ENCODE peak calls at places on chromosomes 7 and 10, in eight cellular contexts. One of them, this sample, is unnamed.

GRCh38 chr7:36214608-36215016 is 61.6 kb downstream of the EEPD1 start:
- DNase-seq in fibroblast of mammary gland: no peak
- DNase-seq in cerebellum: no peak
- DNase-seq in activated naive CD8-positive, alpha-beta T cell treated with anti-CD3 and anti-CD28 coated beads, Interleukin-2, amount 50 U/mL, for 24 hours: no peak
- DNase-seq in stimulated activated CD4-positive, alpha-beta T cell treated with anti-CD3 and anti-CD28 coated beads, TNF-alpha, amount 100 ng/mL, for 24 hours: no peak
- DNase-seq in activated gamma-delta T cell: no peak
- DNase-seq in activated CD4-positive, alpha-beta T cell treated with anti-CD3 and anti-CD28 coated beads for 24 hours: no peak
- DNase-seq in cardiac fibroblast: peak; percentile 41
- DNase-seq in this sample: no peak

GRCh38 chr7:98903246-98903645 is 24.9 kb downstream of the TRRAP start:
- DNase-seq in stimulated activated CD4-positive, alpha-beta T cell treated with anti-CD3 and anti-CD28 coated beads, TNF-alpha, amount 100 ng/mL, for 24 hours: no peak
- DNase-seq in activated gamma-delta T cell: no peak
- DNase-seq in activated naive CD8-positive, alpha-beta T cell treated with anti-CD3 and anti-CD28 coated beads, Interleukin-2, amount 50 U/mL, for 24 hours: no peak
- DNase-seq in fibroblast of mammary gland: no peak
- DNase-seq in cardiac fibroblast: no peak
- DNase-seq in cerebellum: no peak
- DNase-seq in activated CD4-positive, alpha-beta T cell treated with anti-CD3 and anti-CD28 coated beads for 24 hours: no peak
- DNase-seq in this sample: no peak

GRCh38 chr10:122126763-122127659 is 138.0 kb downstream of the TACC2 start:
- DNase-seq in fibroblast of mammary gland: peak; percentile 91
- DNase-seq in activated CD4-positive, alpha-beta T cell treated with anti-CD3 and anti-CD28 coated beads for 24 hours: no peak
- DNase-seq in cerebellum: no peak
- DNase-seq in activated naive CD8-positive, alpha-beta T cell treated with anti-CD3 and anti-CD28 coated beads, Interleukin-2, amount 50 U/mL, for 24 hours: no peak
- DNase-seq in stimulated activated CD4-positive, alpha-beta T cell treated with anti-CD3 and anti-CD28 coated beads, TNF-alpha, amount 100 ng/mL, for 24 hours: no peak
- DNase-seq in cardiac fibroblast: peak; percentile 89
- DNase-seq in activated gamma-delta T cell: no peak
- DNase-seq in this sample: no peak

GRCh38 chr7:27248911-27249723 is 6.5 kb downstream of the EVX1 start:
- DNase-seq in activated naive CD8-positive, alpha-beta T cell treated with anti-CD3 and anti-CD28 coated beads, Interleukin-2, amount 50 U/mL, for 24 hours: no peak
- DNase-seq in cerebellum: no peak
- DNase-seq in cardiac fibroblast: peak; percentile 84
- DNase-seq in activated CD4-positive, alpha-beta T cell treated with anti-CD3 and anti-CD28 coated beads for 24 hours: no peak
- DNase-seq in fibroblast of mammary gland: peak; percentile 73
- DNase-seq in activated gamma-delta T cell: no peak
- DNase-seq in stimulated activated CD4-positive, alpha-beta T cell treated with anti-CD3 and anti-CD28 coated beads, TNF-alpha, amount 100 ng/mL, for 24 hours: no peak
- DNase-seq in this sample: no peak

GRCh38 chr10:132924046-132924952 is 18.1 kb downstream of the CFAP46 start:
- DNase-seq in fibroblast of mammary gland: no peak
- DNase-seq in cardiac fibroblast: no peak
- DNase-seq in activated naive CD8-positive, alpha-beta T cell treated with anti-CD3 and anti-CD28 coated beads, Interleukin-2, amount 50 U/mL, for 24 hours: no peak
- DNase-seq in activated CD4-positive, alpha-beta T cell treated with anti-CD3 and anti-CD28 coated beads for 24 hours: no peak
- DNase-seq in activated gamma-delta T cell: no peak
- DNase-seq in cerebellum: no peak
- DNase-seq in stimulated activated CD4-positive, alpha-beta T cell treated with anti-CD3 and anti-CD28 coated beads, TNF-alpha, amount 100 ng/mL, for 24 hours: no peak
- DNase-seq in this sample: no peak

GRCh38 chr7:32618987-32619386 is 123.7 kb downstream of the AVL9 start:
- DNase-seq in cerebellum: no peak
- DNase-seq in activated naive CD8-positive, alpha-beta T cell treated with anti-CD3 and anti-CD28 coated beads, Interleukin-2, amount 50 U/mL, for 24 hours: no peak
- DNase-seq in activated gamma-delta T cell: no peak
- DNase-seq in stimulated activated CD4-positive, alpha-beta T cell treated with anti-CD3 and anti-CD28 coated beads, TNF-alpha, amount 100 ng/mL, for 24 hours: no peak
- DNase-seq in fibroblast of mammary gland: no peak
- DNase-seq in cardiac fibroblast: no peak
- DNase-seq in activated CD4-positive, alpha-beta T cell treated with anti-CD3 and anti-CD28 coated beads for 24 hours: no peak
- DNase-seq in this sample: no peak

GRCh38 chr10:131580076-131580652 is 268.6 kb upstream of the TCERG1L start:
- DNase-seq in stimulated activated CD4-positive, alpha-beta T cell treated with anti-CD3 and anti-CD28 coated beads, TNF-alpha, amount 100 ng/mL, for 24 hours: no peak
- DNase-seq in fibroblast of mammary gland: no peak
- DNase-seq in activated CD4-positive, alpha-beta T cell treated with anti-CD3 and anti-CD28 coated beads for 24 hours: no peak
- DNase-seq in cardiac fibroblast: no peak
- DNase-seq in cerebellum: no peak
- DNase-seq in activated gamma-delta T cell: no peak
- DNase-seq in activated naive CD8-positive, alpha-beta T cell treated with anti-CD3 and anti-CD28 coated beads, Interleukin-2, amount 50 U/mL, for 24 hours: no peak
- DNase-seq in this sample: no peak

GRCh38 chr10:60910543-60910942 is 33.4 kb downstream of the RHOBTB1 start:
- DNase-seq in stimulated activated CD4-positive, alpha-beta T cell treated with anti-CD3 and anti-CD28 coated beads, TNF-alpha, amount 100 ng/mL, for 24 hours: no peak
- DNase-seq in cerebellum: no peak
- DNase-seq in activated naive CD8-positive, alpha-beta T cell treated with anti-CD3 and anti-CD28 coated beads, Interleukin-2, amount 50 U/mL, for 24 hours: no peak
- DNase-seq in activated CD4-positive, alpha-beta T cell treated with anti-CD3 and anti-CD28 coated beads for 24 hours: no peak
- DNase-seq in fibroblast of mammary gland: no peak
- DNase-seq in cardiac fibroblast: peak; percentile 80
- DNase-seq in activated gamma-delta T cell: no peak
- DNase-seq in this sample: no peak

GRCh38 chr7:112866424-112866823 is 76.2 kb upstream of the TMEM168 start:
- DNase-seq in activated naive CD8-positive, alpha-beta T cell treated with anti-CD3 and anti-CD28 coated beads, Interleukin-2, amount 50 U/mL, for 24 hours: no peak
- DNase-seq in activated CD4-positive, alpha-beta T cell treated with anti-CD3 and anti-CD28 coated beads for 24 hours: no peak
- DNase-seq in fibroblast of mammary gland: no peak
- DNase-seq in cardiac fibroblast: no peak
- DNase-seq in activated gamma-delta T cell: no peak
- DNase-seq in stimulated activated CD4-positive, alpha-beta T cell treated with anti-CD3 and anti-CD28 coated beads, TNF-alpha, amount 100 ng/mL, for 24 hours: no peak
- DNase-seq in cerebellum: no peak
- DNase-seq in this sample: no peak

GRCh38 chr10:80204801-80205477 is 398 bp downstream of the ANXA11 start:
- DNase-seq in fibroblast of mammary gland: no peak
- DNase-seq in cardiac fibroblast: peak; percentile 51
- DNase-seq in stimulated activated CD4-positive, alpha-beta T cell treated with anti-CD3 and anti-CD28 coated beads, TNF-alpha, amount 100 ng/mL, for 24 hours: no peak
- DNase-seq in activated CD4-positive, alpha-beta T cell treated with anti-CD3 and anti-CD28 coated beads for 24 hours: no peak
- DNase-seq in activated naive CD8-positive, alpha-beta T cell treated with anti-CD3 and anti-CD28 coated beads, Interleukin-2, amount 50 U/mL, for 24 hours: peak; percentile 36
- DNase-seq in cerebellum: peak; percentile 23
- DNase-seq in activated gamma-delta T cell: peak; percentile 58
- DNase-seq in this sample: no peak

GRCh38 chr7:50766808-50767207 is 15.9 kb downstream of the GRB10 start:
- DNase-seq in cerebellum: no peak
- DNase-seq in fibroblast of mammary gland: no peak
- DNase-seq in cardiac fibroblast: no peak
- DNase-seq in stimulated activated CD4-positive, alpha-beta T cell treated with anti-CD3 and anti-CD28 coated beads, TNF-alpha, amount 100 ng/mL, for 24 hours: no peak
- DNase-seq in activated gamma-delta T cell: no peak
- DNase-seq in activated CD4-positive, alpha-beta T cell treated with anti-CD3 and anti-CD28 coated beads for 24 hours: no peak
- DNase-seq in activated naive CD8-positive, alpha-beta T cell treated with anti-CD3 and anti-CD28 coated beads, Interleukin-2, amount 50 U/mL, for 24 hours: no peak
- DNase-seq in this sample: no peak

GRCh38 chr10:101310528-101311439 is 43.2 kb upstream of the BTRC start:
- DNase-seq in fibroblast of mammary gland: no peak
- DNase-seq in activated CD4-positive, alpha-beta T cell treated with anti-CD3 and anti-CD28 coated beads for 24 hours: no peak
- DNase-seq in activated gamma-delta T cell: no peak
- DNase-seq in activated naive CD8-positive, alpha-beta T cell treated with anti-CD3 and anti-CD28 coated beads, Interleukin-2, amount 50 U/mL, for 24 hours: peak; percentile 18
- DNase-seq in cerebellum: peak; percentile 72
- DNase-seq in cardiac fibroblast: peak; percentile 5
- DNase-seq in stimulated activated CD4-positive, alpha-beta T cell treated with anti-CD3 and anti-CD28 coated beads, TNF-alpha, amount 100 ng/mL, for 24 hours: no peak
- DNase-seq in this sample: no peak

GRCh38 chr10:52586710-52587109 is 185.9 kb downstream of the MBL2 start:
- DNase-seq in activated gamma-delta T cell: no peak
- DNase-seq in fibroblast of mammary gland: no peak
- DNase-seq in cardiac fibroblast: no peak
- DNase-seq in activated naive CD8-positive, alpha-beta T cell treated with anti-CD3 and anti-CD28 coated beads, Interleukin-2, amount 50 U/mL, for 24 hours: no peak
- DNase-seq in stimulated activated CD4-positive, alpha-beta T cell treated with anti-CD3 and anti-CD28 coated beads, TNF-alpha, amount 100 ng/mL, for 24 hours: no peak
- DNase-seq in activated CD4-positive, alpha-beta T cell treated with anti-CD3 and anti-CD28 coated beads for 24 hours: no peak
- DNase-seq in cerebellum: no peak
- DNase-seq in this sample: no peak

GRCh38 chr10:100009283-100009792 is 409 bp downstream of the DNMBP start:
- DNase-seq in stimulated activated CD4-positive, alpha-beta T cell treated with anti-CD3 and anti-CD28 coated beads, TNF-alpha, amount 100 ng/mL, for 24 hours: no peak
- DNase-seq in cardiac fibroblast: peak; percentile 52
- DNase-seq in activated gamma-delta T cell: no peak
- DNase-seq in activated CD4-positive, alpha-beta T cell treated with anti-CD3 and anti-CD28 coated beads for 24 hours: peak; percentile 17
- DNase-seq in fibroblast of mammary gland: peak; percentile 40
- DNase-seq in activated naive CD8-positive, alpha-beta T cell treated with anti-CD3 and anti-CD28 coated beads, Interleukin-2, amount 50 U/mL, for 24 hours: no peak
- DNase-seq in cerebellum: peak; percentile 53
- DNase-seq in this sample: peak; percentile 31

GRCh38 chr7:32347244-32347828 is 142.8 kb downstream of the LSM5 start:
- DNase-seq in activated CD4-positive, alpha-beta T cell treated with anti-CD3 and anti-CD28 coated beads for 24 hours: peak; percentile 15
- DNase-seq in activated naive CD8-positive, alpha-beta T cell treated with anti-CD3 and anti-CD28 coated beads, Interleukin-2, amount 50 U/mL, for 24 hours: peak; percentile 45
- DNase-seq in fibroblast of mammary gland: peak; percentile 14
- DNase-seq in cerebellum: no peak
- DNase-seq in cardiac fibroblast: peak; percentile 24
- DNase-seq in activated gamma-delta T cell: no peak
- DNase-seq in stimulated activated CD4-positive, alpha-beta T cell treated with anti-CD3 and anti-CD28 coated beads, TNF-alpha, amount 100 ng/mL, for 24 hours: peak; percentile 14
- DNase-seq in this sample: no peak

GRCh38 chr7:107815254-107815882 is 12.3 kb upstream of the SLC26A3 start:
- DNase-seq in activated gamma-delta T cell: no peak
- DNase-seq in cerebellum: no peak
- DNase-seq in stimulated activated CD4-positive, alpha-beta T cell treated with anti-CD3 and anti-CD28 coated beads, TNF-alpha, amount 100 ng/mL, for 24 hours: no peak
- DNase-seq in activated CD4-positive, alpha-beta T cell treated with anti-CD3 and anti-CD28 coated beads for 24 hours: no peak
- DNase-seq in cardiac fibroblast: no peak
- DNase-seq in activated naive CD8-positive, alpha-beta T cell treated with anti-CD3 and anti-CD28 coated beads, Interleukin-2, amount 50 U/mL, for 24 hours: no peak
- DNase-seq in fibroblast of mammary gland: peak; percentile 3
- DNase-seq in this sample: no peak

GRCh38 chr10:118595598-118596425 is at the start of gene PRLHR:
- DNase-seq in activated CD4-positive, alpha-beta T cell treated with anti-CD3 and anti-CD28 coated beads for 24 hours: no peak
- DNase-seq in stimulated activated CD4-positive, alpha-beta T cell treated with anti-CD3 and anti-CD28 coated beads, TNF-alpha, amount 100 ng/mL, for 24 hours: no peak
- DNase-seq in activated gamma-delta T cell: no peak
- DNase-seq in cardiac fibroblast: peak; percentile 33
- DNase-seq in activated naive CD8-positive, alpha-beta T cell treated with anti-CD3 and anti-CD28 coated beads, Interleukin-2, amount 50 U/mL, for 24 hours: peak; percentile 13
- DNase-seq in cerebellum: no peak
- DNase-seq in fibroblast of mammary gland: peak; percentile 32
- DNase-seq in this sample: no peak

GRCh38 chr7:149014309-149014708 is 14.0 kb downstream of the PDIA4 start:
- DNase-seq in fibroblast of mammary gland: no peak
- DNase-seq in cardiac fibroblast: no peak
- DNase-seq in cerebellum: no peak
- DNase-seq in activated CD4-positive, alpha-beta T cell treated with anti-CD3 and anti-CD28 coated beads for 24 hours: no peak
- DNase-seq in activated naive CD8-positive, alpha-beta T cell treated with anti-CD3 and anti-CD28 coated beads, Interleukin-2, amount 50 U/mL, for 24 hours: no peak
- DNase-seq in activated gamma-delta T cell: no peak
- DNase-seq in stimulated activated CD4-positive, alpha-beta T cell treated with anti-CD3 and anti-CD28 coated beads, TNF-alpha, amount 100 ng/mL, for 24 hours: no peak
- DNase-seq in this sample: no peak

GRCh38 chr7:125059861-125060456 is 130.3 kb upstream of the POT1 start:
- DNase-seq in activated naive CD8-positive, alpha-beta T cell treated with anti-CD3 and anti-CD28 coated beads, Interleukin-2, amount 50 U/mL, for 24 hours: no peak
- DNase-seq in stimulated activated CD4-positive, alpha-beta T cell treated with anti-CD3 and anti-CD28 coated beads, TNF-alpha, amount 100 ng/mL, for 24 hours: no peak
- DNase-seq in cardiac fibroblast: peak; percentile 37
- DNase-seq in activated gamma-delta T cell: no peak
- DNase-seq in activated CD4-positive, alpha-beta T cell treated with anti-CD3 and anti-CD28 coated beads for 24 hours: no peak
- DNase-seq in cerebellum: peak; percentile 0
- DNase-seq in fibroblast of mammary gland: peak; percentile 13
- DNase-seq in this sample: no peak

GRCh38 chr10:91977501-91977900 is 53.9 kb downstream of the BTAF1 start:
- DNase-seq in cerebellum: no peak
- DNase-seq in activated naive CD8-positive, alpha-beta T cell treated with anti-CD3 and anti-CD28 coated beads, Interleukin-2, amount 50 U/mL, for 24 hours: no peak
- DNase-seq in cardiac fibroblast: no peak
- DNase-seq in activated CD4-positive, alpha-beta T cell treated with anti-CD3 and anti-CD28 coated beads for 24 hours: no peak
- DNase-seq in stimulated activated CD4-positive, alpha-beta T cell treated with anti-CD3 and anti-CD28 coated beads, TNF-alpha, amount 100 ng/mL, for 24 hours: no peak
- DNase-seq in activated gamma-delta T cell: no peak
- DNase-seq in fibroblast of mammary gland: no peak
- DNase-seq in this sample: no peak

GRCh38 chr7:87216701-87217508 is 2.6 kb downstream of the TMEM243 start:
- DNase-seq in stimulated activated CD4-positive, alpha-beta T cell treated with anti-CD3 and anti-CD28 coated beads, TNF-alpha, amount 100 ng/mL, for 24 hours: peak; percentile 22
- DNase-seq in activated gamma-delta T cell: no peak
- DNase-seq in cerebellum: no peak
- DNase-seq in activated naive CD8-positive, alpha-beta T cell treated with anti-CD3 and anti-CD28 coated beads, Interleukin-2, amount 50 U/mL, for 24 hours: peak; percentile 44
- DNase-seq in fibroblast of mammary gland: no peak
- DNase-seq in cardiac fibroblast: no peak
- DNase-seq in activated CD4-positive, alpha-beta T cell treated with anti-CD3 and anti-CD28 coated beads for 24 hours: no peak
- DNase-seq in this sample: no peak

GRCh38 chr7:43307522-43307921 is 195.1 kb downstream of the HECW1 start:
- DNase-seq in fibroblast of mammary gland: no peak
- DNase-seq in activated naive CD8-positive, alpha-beta T cell treated with anti-CD3 and anti-CD28 coated beads, Interleukin-2, amount 50 U/mL, for 24 hours: no peak
- DNase-seq in cerebellum: no peak
- DNase-seq in activated gamma-delta T cell: no peak
- DNase-seq in cardiac fibroblast: no peak
- DNase-seq in activated CD4-positive, alpha-beta T cell treated with anti-CD3 and anti-CD28 coated beads for 24 hours: no peak
- DNase-seq in stimulated activated CD4-positive, alpha-beta T cell treated with anti-CD3 and anti-CD28 coated beads, TNF-alpha, amount 100 ng/mL, for 24 hours: no peak
- DNase-seq in this sample: no peak

GRCh38 chr7:111388912-111389311 is 173.4 kb downstream of the IMMP2L start:
- DNase-seq in activated CD4-positive, alpha-beta T cell treated with anti-CD3 and anti-CD28 coated beads for 24 hours: no peak
- DNase-seq in activated naive CD8-positive, alpha-beta T cell treated with anti-CD3 and anti-CD28 coated beads, Interleukin-2, amount 50 U/mL, for 24 hours: no peak
- DNase-seq in cerebellum: no peak
- DNase-seq in fibroblast of mammary gland: no peak
- DNase-seq in activated gamma-delta T cell: no peak
- DNase-seq in cardiac fibroblast: no peak
- DNase-seq in stimulated activated CD4-positive, alpha-beta T cell treated with anti-CD3 and anti-CD28 coated beads, TNF-alpha, amount 100 ng/mL, for 24 hours: no peak
- DNase-seq in this sample: no peak

GRCh38 chr10:44966129-44966815 is 6.7 kb downstream of the RASSF4 start:
- DNase-seq in stimulated activated CD4-positive, alpha-beta T cell treated with anti-CD3 and anti-CD28 coated beads, TNF-alpha, amount 100 ng/mL, for 24 hours: no peak
- DNase-seq in activated gamma-delta T cell: no peak
- DNase-seq in fibroblast of mammary gland: no peak
- DNase-seq in activated CD4-positive, alpha-beta T cell treated with anti-CD3 and anti-CD28 coated beads for 24 hours: no peak
- DNase-seq in cerebellum: no peak
- DNase-seq in cardiac fibroblast: no peak
- DNase-seq in activated naive CD8-positive, alpha-beta T cell treated with anti-CD3 and anti-CD28 coated beads, Interleukin-2, amount 50 U/mL, for 24 hours: no peak
- DNase-seq in this sample: no peak